ENCODE peak calls at places on chromosomes 11 and 22, in six cellular contexts. O, N, U, R, A and K are unnamed samples.

GRCh38 chr11:3130269-3131071 is 34.6 kb downstream of the OSBPL5 start:
- DNase-seq in O (peak; percentile 16), N (no peak), U (no peak), R (no peak), A (no peak), K (no peak)

GRCh38 chr11:111561801-111562325 is 21.3 kb downstream of the LAYN start:
- DNase-seq in O (peak; percentile 45), N (peak; percentile 63), U (no peak), R (no peak), A (no peak), K (no peak)

GRCh38 chr11:87292598-87292997 is 254.9 kb downstream of the TMEM135 start:
- DNase-seq in O (no peak), N (no peak), U (no peak), R (no peak), A (no peak), K (no peak)

GRCh38 chr11:12693485-12694181 is 19.4 kb downstream of the TEAD1 start:
- DNase-seq in O (peak; percentile 83), N (peak; percentile 48), U (no peak), R (peak; percentile 99), A (no peak), K (peak; percentile 50)

GRCh38 chr11:34632105-34632780 is 11.3 kb downstream of the EHF start:
- DNase-seq in O (peak; percentile 41), N (no peak), U (no peak), R (no peak), A (no peak), K (no peak)

GRCh38 chr22:39309364-39309861 is 10.0 kb downstream of the RPL3 start:
- DNase-seq in O (no peak), N (no peak), U (no peak), R (no peak), A (peak; percentile 47), K (no peak)

GRCh38 chr11:11524436-11525038 is 97.3 kb downstream of the GALNT18 start:
- DNase-seq in O (no peak), N (no peak), U (no peak), R (no peak), A (no peak), K (no peak)

GRCh38 chr22:39273950-39274887 is 29.4 kb upstream of the PDGFB start:
- DNase-seq in O (no peak), N (no peak), U (no peak), R (no peak), A (peak; percentile 86), K (no peak)

GRCh38 chr11:125182522-125182921 is 18.0 kb downstream of the PKNOX2 start:
- DNase-seq in O (no peak), N (no peak), U (no peak), R (no peak), A (no peak), K (no peak)

GRCh38 chr11:128776434-128777284 is 82.8 kb downstream of the FLI1 start:
- DNase-seq in O (peak; percentile 31), N (no peak), U (no peak), R (no peak), A (peak; percentile 59), K (peak; percentile 54)

GRCh38 chr11:86785576-86785975 is 14.8 kb upstream of the PRSS23 start:
- DNase-seq in O (no peak), N (no peak), U (no peak), R (no peak), A (no peak), K (no peak)

GRCh38 chr11:134382830-134383229 is 29.2 kb downstream of the B3GAT1 start:
- DNase-seq in O (no peak), N (no peak), U (no peak), R (no peak), A (no peak), K (no peak)

GRCh38 chr11:61111786-61112517 is 9.7 kb downstream of the CD5 start:
- DNase-seq in O (no peak), N (no peak), U (no peak), R (no peak), A (no peak), K (no peak)

GRCh38 chr11:125933030-125933813 is 12.6 kb upstream of the VSIG10L2 start:
- DNase-seq in O (no peak), N (no peak), U (no peak), R (no peak), A (no peak), K (no peak)

GRCh38 chr11:117189941-117190544 is 9.1 kb upstream of the TAGLN start:
- DNase-seq in O (no peak), N (no peak), U (no peak), R (no peak), A (no peak), K (peak; percentile 25)

GRCh38 chr11:73851046-73851764 is 25.4 kb downstream of the COA4 start:
- DNase-seq in O (no peak), N (no peak), U (no peak), R (no peak), A (peak; percentile 28), K (peak; percentile 53)

GRCh38 chr11:43992138-43992537 is 49.7 kb downstream of the C11orf96 start:
- DNase-seq in O (no peak), N (no peak), U (no peak), R (no peak), A (no peak), K (no peak)

GRCh38 chr11:12179521-12179920 is 69.1 kb downstream of the MICAL2 start:
- DNase-seq in O (no peak), N (no peak), U (no peak), R (no peak), A (no peak), K (no peak)

GRCh38 chr22:17836977-17837742 is 62.9 kb upstream of the BID start:
- DNase-seq in O (no peak), N (no peak), U (no peak), R (peak; percentile 29), A (no peak), K (no peak)
- TF ChIP-seq CTCF in O (no peak), N (no peak), U (no peak), R (no peak), A (no peak), K (no peak)

DNA sequence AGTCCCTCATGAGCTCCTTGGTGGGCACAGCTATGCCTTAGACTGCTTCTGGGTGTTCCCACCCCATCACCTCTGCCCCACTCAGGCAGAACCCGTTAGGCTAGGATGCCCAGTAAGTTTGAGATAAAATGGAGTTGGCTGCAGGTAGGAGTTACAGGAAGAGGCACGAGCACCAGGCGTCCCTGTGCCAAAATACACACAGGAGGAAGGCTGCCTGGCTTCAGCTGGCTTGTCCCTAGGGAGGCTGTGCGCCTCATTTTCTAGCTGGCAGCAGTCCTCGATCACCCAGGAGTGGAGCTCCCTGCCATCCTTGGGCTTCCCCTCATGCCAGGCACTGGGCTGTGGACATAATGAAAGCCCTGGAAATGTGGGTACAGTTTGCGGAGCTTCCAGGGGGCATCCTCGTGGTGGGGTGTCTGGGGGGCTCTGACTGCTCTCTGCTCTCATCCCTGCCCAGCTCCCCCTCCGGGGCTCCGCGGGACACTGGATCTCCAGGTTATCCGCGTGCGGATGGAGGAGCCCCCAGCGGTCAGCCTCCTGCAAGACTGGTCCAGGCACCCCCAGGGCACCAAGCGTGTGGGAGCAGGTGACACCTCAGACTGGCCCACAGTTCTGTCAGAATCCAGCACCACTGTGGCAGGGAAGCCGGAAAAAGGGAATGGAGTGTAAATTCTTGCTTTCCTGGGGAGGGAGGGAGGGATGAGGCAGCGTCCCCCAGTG is 12.3 kb upstream of the MARK2 start:
- DNase-seq in O (no peak), N (no peak), U (no peak), R (no peak), A (no peak), K (no peak)
- TF ChIP-seq MYC in O (no peak), N (no peak), U (no peak), R (no peak), A (no peak), K (no peak)

DNA sequence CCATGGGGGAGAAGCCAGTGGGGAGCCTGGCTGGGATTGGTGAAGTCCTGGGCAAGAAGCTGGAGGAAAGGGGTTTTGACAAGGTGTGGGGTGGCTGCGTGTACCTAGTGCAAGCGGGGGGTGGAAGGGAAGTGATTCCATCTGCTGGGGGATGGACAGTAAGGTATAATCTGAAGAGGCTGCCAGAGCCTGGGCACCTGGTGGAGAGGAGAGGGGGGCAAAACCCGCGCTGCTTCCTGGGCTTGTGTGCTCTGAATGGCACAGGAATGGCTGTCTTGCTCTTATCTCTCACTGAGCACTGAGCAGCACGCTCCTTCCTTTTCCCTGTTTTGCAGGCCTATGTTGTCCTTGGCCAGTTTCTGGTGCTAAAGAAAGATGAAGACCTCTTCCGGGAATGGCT is 988 bp downstream of the BANF1 start:
- DNase-seq in O (no peak), N (no peak), U (no peak), R (no peak), A (no peak), K (no peak)
- H3K4me3 ChIP-seq in O (peak overlapping the region; percentile 67), N (peak overlapping the region; percentile 81), U (peak overlapping the region; percentile 93), R (peak overlapping the region; percentile 88), A (peak overlapping the region; percentile 95), K (peak overlapping the region; percentile 93)

GRCh38 chr11:70048279-70049024 is 29.7 kb upstream of the ANO1 start:
- DNase-seq in O (peak; percentile 10), N (no peak), U (no peak), R (no peak), A (peak; percentile 56), K (peak; percentile 12)
- TF ChIP-seq CTCF in O (no peak), N (no peak), U (peak; percentile 13), R (no peak), A (peak; percentile 42), K (peak; percentile 39)

GRCh38 chr22:43862882-43863202 is 529 bp upstream of the SULT4A1 start:
- DNase-seq in O (no peak), N (no peak), U (no peak), R (no peak), A (no peak), K (no peak)

GRCh38 chr22:43862074-43862881 is at the start of gene SULT4A1:
- DNase-seq in O (no peak), N (no peak), U (no peak), R (no peak), A (peak; percentile 47), K (no peak)

GRCh38 chr22:43869799-43870198 is 7.5 kb upstream of the SULT4A1 start:
- DNase-seq in O (no peak), N (no peak), U (no peak), R (no peak), A (no peak), K (no peak)

DNA sequence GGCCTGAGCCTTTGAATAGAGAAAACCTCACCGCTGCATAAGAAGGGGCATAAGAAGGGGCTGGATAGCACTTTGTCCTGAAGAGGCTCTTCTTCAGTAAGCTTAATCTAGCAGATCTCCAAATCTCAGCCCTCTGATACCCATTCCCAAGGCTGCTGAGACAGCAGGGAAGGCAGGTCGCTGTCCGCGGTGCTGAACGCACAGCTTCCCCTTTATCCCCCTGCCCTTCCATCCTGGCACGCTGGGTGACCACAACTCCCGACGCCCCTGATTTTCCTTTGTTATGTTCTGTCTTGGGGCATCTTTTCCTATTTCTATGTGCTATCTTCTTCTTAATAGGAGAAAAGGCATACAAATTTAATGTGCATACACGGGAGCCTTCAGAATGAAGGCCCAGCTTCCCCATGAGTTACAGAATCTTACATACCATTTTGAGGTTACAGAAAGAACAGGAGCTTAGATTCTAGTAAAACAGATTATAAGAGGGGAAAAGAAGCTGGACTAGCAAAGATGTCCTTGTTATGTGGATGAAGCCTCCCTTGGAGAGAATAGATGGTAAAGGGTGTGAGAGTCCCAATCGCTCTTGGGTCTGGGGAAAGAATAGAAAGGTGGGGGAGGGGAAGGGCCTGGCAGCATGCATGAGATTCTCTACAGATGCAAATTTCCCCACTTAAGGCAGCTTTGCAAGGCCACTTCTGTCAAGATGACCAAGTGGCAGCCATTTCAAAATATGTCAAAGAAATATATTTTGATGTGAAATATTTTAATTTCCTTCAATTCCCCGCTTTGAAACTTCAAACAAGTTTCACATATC is 5.7 kb upstream of the SULT4A1 start:
- DNase-seq in O (peak; percentile 28), N (no peak), U (no peak), R (peak; percentile 59), A (peak; percentile 44), K (peak; percentile 61)
- TF ChIP-seq MYC in O (no peak), N (peak; percentile 27), U (no peak), R (no peak), A (no peak), K (no peak)